ENCODE peak calls at places on chromosomes 12 and 14, in seven cellular contexts. B is astrocyte, R is caudate nucleus, K is left lung, N is mammary epithelial cell, L is AG09319, S is left ventricle myocardium inferior. U is an unnamed sample.
A peak's percentile ranks its signal among the peaks of the same experiment; 100 is the strongest.

GRCh38 chr14:29486132-29486531 is 441.5 kb downstream of the PRKD1 start:
- DNase-seq in B (no peak), R (no peak), K (peak; percentile 20), N (no peak), L (no peak), S (no peak), U (no peak)

GRCh38 chr14:47194051-47194450 is 481.4 kb downstream of the MDGA2 start:
- DNase-seq in B (peak; percentile 63), R (no peak), K (no peak), N (no peak), L (no peak), S (no peak), U (peak; percentile 38)

GRCh38 chr12:64820593-64820992 is 3.9 kb upstream of the TBC1D30 start:
- DNase-seq in B (no peak), R (no peak), K (no peak), N (no peak), L (no peak), S (no peak), U (no peak)

GRCh38 chr12:90299121-90299520 is 590.5 kb upstream of the ATP2B1 start:
- DNase-seq in B (no peak), R (no peak), K (no peak), N (no peak), L (no peak), S (no peak), U (no peak)

GRCh38 chr12:66587912-66588311 is 91.0 kb downstream of the GRIP1 start:
- DNase-seq in B (peak; percentile 41), R (no peak), K (no peak), N (peak; percentile 69), L (no peak), S (no peak), U (no peak)

GRCh38 chr14:69657961-69658360 is 46.6 kb downstream of the SUSD6 start:
- DNase-seq in B (peak; percentile 75), R (no peak), K (no peak), N (peak; percentile 93), L (no peak), S (no peak), U (peak; percentile 87)

GRCh38 chr12:131620520-131620919 is 90.4 kb upstream of the SFSWAP start:
- DNase-seq in B (no peak), R (no peak), K (no peak), N (no peak), L (no peak), S (no peak), U (no peak)

GRCh38 chr12:108807996-108808725 is 49.2 kb downstream of the SSH1 start:
- DNase-seq in B (no peak), R (no peak), K (no peak), N (no peak), L (no peak), S (no peak), U (no peak)

GRCh38 chr12:124588689-124589318 is 21.4 kb upstream of the NCOR2 start:
- DNase-seq in B (peak; percentile 81), R (no peak), K (no peak), N (peak; percentile 51), L (no peak), S (peak; percentile 66), U (peak; percentile 79)

GRCh38 chr12:110566993-110567392 is 16.1 kb downstream of the PPTC7 start:
- DNase-seq in B (no peak), R (no peak), K (no peak), N (no peak), L (no peak), S (no peak), U (no peak)

GRCh38 chr12:111193977-111194702 is 174.8 kb downstream of the PHETA1 start:
- DNase-seq in B (no peak), R (no peak), K (no peak), N (no peak), L (no peak), S (no peak), U (no peak)